ENCODE peak calls at places on chromosome 5, in six cellular contexts. F is A673, C is fibroblast of lung, T is astrocyte, P is K562, W is PC-9. B is an unnamed sample.

GRCh38 chr5:41410307-41410706 is 100.1 kb downstream of the PLCXD3 start:
- DNase-seq in F (no peak), T (no peak), P (no peak), C (no peak), W (no peak), B (no peak)

GRCh38 chr5:71503536-71503935 is 48.1 kb downstream of the BDP1 start:
- DNase-seq in F (no peak), C (no peak), W (no peak), P (no peak), T (no peak), B (no peak)

GRCh38 chr5:89377752-89378455 is 494.9 kb upstream of the MEF2C start:
- DNase-seq in W (no peak), C (peak; percentile 50), F (no peak), P (peak; percentile 24), T (no peak), B (no peak)

GRCh38 chr5:59709346-59709821 is 184.1 kb downstream of the PDE4D start:
- DNase-seq in P (no peak), T (no peak), C (no peak), W (no peak), F (peak; percentile 69), B (no peak)

GRCh38 chr5:19886123-19886921 is 101.7 kb downstream of the CDH18 start:
- DNase-seq in T (peak; percentile 80), F (no peak), C (peak; percentile 53), W (no peak), P (no peak), B (no peak)

GRCh38 chr5:126471875-126472537 is 48.8 kb downstream of the GRAMD2B start:
- DNase-seq in W (peak; percentile 66), F (no peak), C (peak; percentile 77), T (peak; percentile 81), P (no peak), B (no peak)

GRCh38 chr5:119395080-119395836 is 39.4 kb downstream of the TNFAIP8 start:
- DNase-seq in W (no peak), F (no peak), C (no peak), T (no peak), P (no peak), B (no peak)

GRCh38 chr5:82277987-82278710 is at the start of gene RPS23:
- DNase-seq in W (peak; percentile 77), T (peak; percentile 83), P (peak; percentile 96), F (peak; percentile 96), C (peak; percentile 95), B (peak; percentile 63)

GRCh38 chr5:6723901-6724300 is 10.7 kb downstream of the TENT4A start:
- DNase-seq in W (no peak), P (no peak), T (no peak), F (no peak), C (no peak), B (no peak)

GRCh38 chr5:21024966-21025365 is 1037.0 kb upstream of the CDH18 start:
- DNase-seq in P (no peak), C (peak; percentile 69), T (no peak), W (no peak), F (no peak), B (no peak)

GRCh38 chr5:55993013-55993412 is 1.8 kb downstream of the IL6ST start:
- DNase-seq in C (peak; percentile 57), T (no peak), P (no peak), F (peak; percentile 13), W (no peak), B (no peak)

GRCh38 chr5:116002116-116002906 is 30.0 kb upstream of the ARL14EPL start:
- DNase-seq in T (peak; percentile 12), W (no peak), F (no peak), P (peak; percentile 16), C (peak; percentile 28), B (no peak)

GRCh38 chr5:139748505-139748826 is 47.1 kb upstream of the PSD2 start:
- DNase-seq in C (no peak), W (no peak), P (no peak), F (no peak), T (no peak), B (no peak)

GRCh38 chr5:139747583-139748504 is 47.8 kb upstream of the PSD2 start:
- DNase-seq in W (no peak), P (peak; percentile 69), T (peak; percentile 44), F (no peak), C (peak; percentile 48), B (no peak)

GRCh38 chr5:139746691-139747582 is 48.7 kb upstream of the PSD2 start:
- DNase-seq in C (no peak), T (peak; percentile 16), W (no peak), P (no peak), F (peak; percentile 77), B (no peak)

GRCh38 chr5:139751236-139751635 is 44.4 kb upstream of the PSD2 start:
- DNase-seq in T (no peak), P (no peak), C (no peak), W (no peak), F (no peak), B (no peak)

GRCh38 chr5:139749242-139749641 is 46.4 kb upstream of the PSD2 start:
- DNase-seq in C (no peak), F (no peak), W (no peak), P (no peak), T (no peak), B (no peak)
- TF ChIP-seq EZH2 in C (no peak), F (no peak), W (no peak), P (no peak), T (no peak), B (no peak)

GRCh38 chr5:139903805-139904565 is 108.4 kb downstream of the PSD2 start:
- DNase-seq in P (no peak), W (no peak), T (no peak), C (no peak), F (peak; percentile 27), B (no peak)
- TF ChIP-seq EZH2 in P (no peak), W (no peak), T (peak; percentile 93), C (peak; percentile 65), F (peak; percentile 87), B (peak; percentile 90)

DNA sequence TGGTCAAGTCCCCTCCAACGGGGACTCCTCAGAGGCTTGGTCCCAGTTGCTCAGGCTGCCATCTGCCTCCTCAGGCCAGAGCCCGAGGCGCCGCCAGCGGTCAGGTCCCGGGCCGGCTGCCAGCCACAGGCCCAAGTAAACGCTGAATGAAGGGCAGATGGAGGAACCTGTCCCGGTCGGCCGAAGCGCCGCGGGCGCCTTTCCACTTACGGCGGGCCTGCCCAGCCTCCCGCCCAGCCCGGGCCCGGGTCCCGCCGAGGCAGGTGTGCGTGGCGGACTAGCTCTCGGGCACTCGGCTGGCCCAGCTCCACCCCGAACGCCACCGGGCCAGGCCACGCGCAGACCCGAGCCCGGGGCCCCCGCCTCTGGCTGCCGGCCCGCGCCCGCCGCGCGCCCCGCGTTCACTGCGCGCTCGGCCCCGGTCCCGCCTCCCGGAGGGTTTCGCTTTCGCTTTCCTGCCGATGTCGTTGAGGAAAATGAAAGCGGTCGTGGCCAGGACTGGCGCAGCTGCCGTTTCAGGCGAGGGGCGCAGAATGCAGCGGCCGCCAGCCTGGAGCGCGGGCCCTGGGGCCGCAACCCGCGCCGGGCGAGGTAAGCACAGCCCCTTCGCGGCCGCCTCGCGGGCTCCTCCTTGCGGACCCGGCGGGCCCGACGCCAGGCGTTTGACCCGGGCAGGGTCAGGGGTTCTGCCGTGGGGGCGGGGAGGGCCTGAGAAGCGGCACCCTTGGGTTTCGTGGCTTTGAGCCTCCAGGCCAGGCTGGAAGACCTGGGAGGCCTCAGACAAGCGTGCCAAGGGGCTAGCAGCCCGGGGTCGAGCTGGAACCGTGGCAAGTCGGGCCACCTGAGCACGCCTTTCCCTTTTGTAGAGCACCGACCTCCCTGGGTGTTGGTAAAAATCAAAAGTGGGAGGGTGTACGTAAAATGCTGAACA is 41.2 kb downstream of the SLC22A5 start:
- DNase-seq in W (peak; percentile 64), F (peak; percentile 80), C (peak; percentile 81), T (peak; percentile 68), P (peak; percentile 88), B (no peak)
- TF ChIP-seq EZH2 in W (no peak), F (no peak), C (no peak), T (no peak), P (no peak), B (no peak)

DNA sequence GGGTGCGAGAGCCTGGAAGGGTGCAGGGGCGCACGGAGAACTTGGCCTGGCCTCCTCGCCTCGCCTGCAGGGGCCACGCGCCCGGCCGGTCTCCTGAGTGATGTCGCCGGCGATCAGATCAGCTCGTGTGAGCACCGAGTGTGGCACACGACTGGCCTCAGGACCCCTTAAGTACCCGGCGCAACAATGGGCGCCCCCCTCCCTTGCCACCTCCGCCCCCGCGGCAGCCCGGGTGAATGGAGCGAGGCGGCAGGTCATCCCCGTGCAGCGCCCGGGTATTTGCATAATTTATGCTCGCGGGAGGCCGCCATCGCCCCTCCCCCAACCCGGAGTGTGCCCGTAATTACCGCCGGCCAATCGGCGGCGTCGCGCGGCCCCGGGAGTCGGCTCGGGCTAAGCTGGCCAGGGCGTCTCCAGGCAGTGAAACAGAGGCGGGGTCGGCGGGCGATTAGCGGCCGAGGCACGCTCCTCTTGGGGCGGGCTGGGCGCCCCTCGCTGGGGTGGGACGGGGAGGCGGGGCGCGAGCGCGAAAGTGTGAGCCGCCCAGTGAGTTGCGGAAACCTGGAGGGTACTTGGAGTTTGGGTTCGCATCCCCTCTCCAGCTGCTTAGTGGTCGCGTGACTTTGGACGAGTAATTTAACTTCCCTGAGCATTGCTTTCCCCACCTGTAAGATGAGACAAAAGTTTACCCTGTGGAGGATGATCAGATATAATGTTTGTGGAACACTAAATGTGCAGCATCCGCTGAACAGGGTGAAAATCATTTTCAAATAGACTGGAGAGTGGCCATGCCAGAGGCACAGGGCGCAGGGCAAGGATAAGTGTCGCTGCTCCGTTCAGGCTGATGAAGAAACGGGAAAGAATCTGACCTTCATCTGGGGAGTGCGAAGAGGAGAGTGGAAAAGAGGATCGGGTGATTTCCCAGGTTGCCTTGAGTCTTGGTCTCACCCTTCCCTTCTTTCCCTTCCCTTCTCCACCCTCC is at the start of gene NEUROG1:
- DNase-seq in T (no peak), F (peak; percentile 30), P (no peak), C (no peak), W (no peak), B (no peak)
- TF ChIP-seq EZH2 in T (peak; percentile 84), F (peak; percentile 82), P (no peak), C (peak; percentile 79), W (no peak), B (peak; percentile 76)